ENCODE peak calls at places on chromosomes 7 and 10, in four cellular contexts. W is RWPE2, O is stomach, X is Peyer's patch. Y is an unnamed sample.

GRCh38 chr7:132877578-132877977 is 204.3 kb downstream of the CHCHD3 start:
- DNase-seq in O (no peak), W (no peak), X (no peak), Y (no peak)

GRCh38 chr10:92778091-92778490 is 70.2 kb upstream of the EXOC6 start:
- DNase-seq in O (no peak), W (no peak), X (no peak), Y (no peak)

GRCh38 chr10:33715303-33715702 is 380.8 kb upstream of the NRP1 start:
- DNase-seq in X (no peak), O (no peak), W (no peak), Y (no peak)

GRCh38 chr7:38535013-38535412 is 96.2 kb downstream of the AMPH start:
- DNase-seq in X (no peak), W (no peak), O (no peak), Y (no peak)

GRCh38 chr7:7264306-7265040 is 82.1 kb downstream of the C1GALT1 start:
- DNase-seq in O (no peak), W (no peak), X (no peak), Y (no peak)

GRCh38 chr7:105345003-105345402 is 43.7 kb downstream of the SRPK2 start:
- DNase-seq in O (no peak), X (no peak), W (no peak), Y (no peak)

GRCh38 chr10:59025981-59026730 is 150.3 kb upstream of the PHYHIPL start:
- DNase-seq in W (no peak), X (no peak), O (no peak), Y (no peak)

GRCh38 chr7:37977243-37977642 is 56.8 kb downstream of the EPDR1 start:
- DNase-seq in O (no peak), W (no peak), X (no peak), Y (no peak)

GRCh38 chr7:155741805-155742204 is 70.5 kb downstream of the SHH start:
- DNase-seq in X (peak), O (peak), W (no peak), Y (no peak)

GRCh38 chr7:32532716-32533115 is 37.4 kb downstream of the AVL9 start:
- DNase-seq in X (no peak), O (no peak), W (no peak), Y (peak)

GRCh38 chr10:13414855-13415254 is 66.8 kb upstream of the SEPHS1 start:
- DNase-seq in O (peak), X (no peak), W (no peak), Y (no peak)

GRCh38 chr7:100694196-100694745 is at the start of gene GIGYF1:
- DNase-seq in O (peak), W (no peak), X (peak), Y (peak)

GRCh38 chr7:111638048-111638447 is 75.8 kb upstream of the IMMP2L start:
- DNase-seq in O (no peak), X (no peak), W (no peak), Y (no peak)

GRCh38 chr10:127492607-127493250 is 56.4 kb upstream of the NPS start:
- DNase-seq in X (no peak), O (no peak), W (no peak), Y (no peak)

GRCh38 chr7:129952653-129953560 is at the start of gene UBE2H:
- DNase-seq in W (peak), X (peak), O (peak), Y (peak)

GRCh38 chr7:151063212-151063561 is 3.8 kb downstream of the SLC4A2 start:
- DNase-seq in W (no peak), O (no peak), X (no peak), Y (no peak)

GRCh38 chr7:27147211-27148030 is at the start of gene HOXA6:
- DNase-seq in W (no peak), O (peak), X (no peak), Y (peak)

GRCh38 chr7:128055668-128056067 is 24.4 kb upstream of the LRRC4 start:
- DNase-seq in W (no peak), X (no peak), O (no peak), Y (no peak)

GRCh38 chr10:69123306-69123746 is 652 bp upstream of the VPS26A start:
- DNase-seq in W (no peak), O (peak), X (no peak), Y (no peak)

GRCh38 chr7:73971315-73971700 is 56.7 kb upstream of the ELN start:
- DNase-seq in W (no peak), X (no peak), O (peak), Y (no peak)

GRCh38 chr10:61486738-61487396 is 33.7 kb upstream of the TMEM26 start:
- DNase-seq in O (no peak), X (no peak), W (no peak), Y (no peak)

GRCh38 chr10:21171197-21171935 is 274.3 kb upstream of the NEBL start:
- DNase-seq in X (no peak), W (no peak), O (no peak), Y (no peak)
- TF ChIP-seq CTCF in X (no peak), W (no peak), O (peak), Y (peak)

GRCh38 chr7:1122832-1123501 is 35.1 kb downstream of the GPER1 start:
- DNase-seq in X (no peak), W (no peak), O (no peak), Y (peak)

GRCh38 chr7:1124816-1125602 is 35.0 kb downstream of the ZFAND2A start:
- DNase-seq in O (peak), W (no peak), X (no peak), Y (peak)

GRCh38 chr7:1121886-1122831 is 34.2 kb downstream of the GPER1 start:
- DNase-seq in W (no peak), X (no peak), O (no peak), Y (peak)

GRCh38 chr7:1124164-1124563 is 35.8 kb downstream of the ZFAND2A start:
- DNase-seq in O (no peak), X (no peak), W (no peak), Y (peak)

DNA sequence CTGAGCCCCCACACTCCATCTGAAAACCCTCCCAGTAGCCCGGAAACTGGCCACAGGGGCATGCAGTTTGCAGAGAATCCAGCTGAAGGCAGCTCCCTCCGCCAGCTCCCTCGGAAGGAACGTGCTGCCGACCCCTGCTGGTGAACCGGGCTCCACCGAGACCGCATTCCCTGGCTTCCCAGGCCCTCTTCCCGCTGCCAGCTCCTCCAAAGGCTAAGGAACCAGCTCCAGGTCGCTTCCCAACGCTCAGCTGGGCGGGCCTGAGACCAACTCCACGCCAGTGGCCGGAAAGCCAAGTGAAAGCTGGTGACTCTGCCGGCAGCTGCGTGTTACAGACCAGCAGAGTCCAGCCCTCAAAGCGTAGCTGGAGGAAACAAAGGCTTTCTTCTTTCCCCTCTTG is 35.8 kb downstream of the GPER1 start:
- DNase-seq in W (no peak), O (peak), X (no peak), Y (peak)
- TF ChIP-seq CTCF in W (no peak), O (peak), X (peak), Y (peak)

GRCh38 chr10:86178401-86179142 is 188.0 kb downstream of the GRID1 start:
- DNase-seq in X (no peak), O (no peak), W (no peak), Y (peak)
- TF ChIP-seq CTCF in X (peak), O (no peak), W (peak), Y (peak)

DNA sequence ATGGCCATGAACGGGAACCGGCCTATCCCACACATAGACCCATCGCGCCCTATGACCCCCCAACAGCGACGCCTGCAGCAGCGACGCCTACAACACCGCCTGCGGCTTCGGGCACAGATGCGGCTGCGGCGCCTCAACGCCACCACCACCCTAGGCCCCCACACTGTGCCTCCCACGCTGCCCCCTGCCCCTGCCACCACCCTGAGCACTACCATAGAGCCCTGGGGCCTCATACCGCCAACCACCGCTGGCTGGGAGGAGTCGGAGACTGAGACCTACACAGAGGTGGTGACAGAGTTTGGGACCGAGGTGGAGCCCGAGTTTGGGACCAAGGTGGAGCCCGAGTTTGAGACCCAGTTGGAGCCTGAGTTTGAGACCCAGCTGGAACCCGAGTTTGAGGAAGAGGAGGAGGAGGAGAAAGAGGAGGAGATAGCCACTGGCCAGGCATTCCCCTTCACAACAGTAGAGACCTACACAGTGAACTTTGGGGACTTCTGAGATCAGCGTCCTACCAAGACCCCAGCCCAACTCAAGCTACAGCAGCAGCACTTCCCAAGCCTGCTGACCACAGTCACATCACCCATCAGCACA is 9.5 kb downstream of the POLD2 start:
- DNase-seq in W (no peak), O (no peak), X (no peak), Y (no peak)
- TF ChIP-seq CTCF in W (no peak), O (no peak), X (no peak), Y (no peak)